ENCODE peak calls at places on chromosomes 11 and 22, in seven cellular contexts. L is bronchial epithelial cell; J is CD8-positive, alpha-beta T cell; Z is Caco-2; U is prostate gland; W is HL-60; T is tibial artery. E is an unnamed sample.

GRCh38 chr11:26626346-26626745 is 54.3 kb upstream of the MUC15 start:
- DNase-seq in L (peak), J (no peak), Z (no peak), U (no peak), W (no peak), T (no peak), E (no peak)

GRCh38 chr11:69382131-69383128 is 88.5 kb downstream of the MYEOV start:
- DNase-seq in L (no peak), J (no peak), Z (peak), U (no peak), W (peak), T (peak), E (no peak)

GRCh38 chr11:35515224-35515623 is 10.2 kb downstream of the PAMR1 start:
- DNase-seq in L (peak), J (no peak), Z (no peak), U (no peak), W (no peak), T (no peak), E (no peak)

GRCh38 chr22:24104307-24105017 is 76.8 kb upstream of the SUSD2 start:
- DNase-seq in L (no peak), J (no peak), Z (no peak), U (no peak), W (no peak), T (peak), E (no peak)

GRCh38 chr11:78570031-78570430 is 4.6 kb downstream of the NARS2 start:
- DNase-seq in L (no peak), J (no peak), Z (no peak), U (no peak), W (no peak), T (no peak), E (no peak)

GRCh38 chr11:26234451-26234850 is 97.5 kb upstream of the ANO3 start:
- DNase-seq in L (peak), J (no peak), Z (no peak), U (no peak), W (no peak), T (no peak), E (no peak)

GRCh38 chr22:26567610-26568009 is 22.3 kb downstream of the TPST2 start:
- DNase-seq in L (no peak), J (no peak), Z (no peak), U (no peak), W (no peak), T (no peak), E (no peak)

GRCh38 chr11:66478823-66479740 is 1.2 kb upstream of the DPP3 start:
- DNase-seq in L (peak), J (no peak), Z (peak), U (no peak), W (no peak), T (peak), E (peak)

GRCh38 chr11:84800755-84801346 is 826.3 kb downstream of the DLG2 start:
- DNase-seq in L (peak), J (no peak), Z (peak), U (no peak), W (no peak), T (no peak), E (peak)

GRCh38 chr11:78921517-78921916 is 346.9 kb upstream of the NARS2 start:
- DNase-seq in L (no peak), J (no peak), Z (no peak), U (no peak), W (no peak), T (no peak), E (no peak)

GRCh38 chr11:62611705-62612365 is 740 bp downstream of the EML3 start:
- DNase-seq in L (no peak), J (no peak), Z (no peak), U (no peak), W (no peak), T (peak), E (no peak)

GRCh38 chr22:19940536-19941364 is 822 bp upstream of the COMT start:
- DNase-seq in L (no peak), J (no peak), Z (no peak), U (no peak), W (no peak), T (no peak), E (no peak)

GRCh38 chr11:33869511-33870422 is 22.1 kb downstream of the LMO2 start:
- DNase-seq in L (peak), J (no peak), Z (no peak), U (no peak), W (peak), T (peak), E (no peak)

GRCh38 chr22:46914916-46915894 is 152.8 kb downstream of the TBC1D22A start:
- DNase-seq in L (no peak), J (no peak), Z (no peak), U (no peak), W (no peak), T (no peak), E (no peak)

GRCh38 chr11:62340269-62340901 is 3.1 kb downstream of the ASRGL1 start:
- DNase-seq in L (peak), J (peak), Z (peak), U (peak), W (peak), T (peak), E (no peak)

GRCh38 chr11:72643547-72643946 is 30.7 kb downstream of the PDE2A start:
- DNase-seq in L (peak), J (no peak), Z (no peak), U (no peak), W (no peak), T (peak), E (no peak)

GRCh38 chr11:12377824-12378593 is 638 bp downstream of the PARVA start:
- DNase-seq in L (peak), J (no peak), Z (peak), U (peak), W (no peak), T (peak), E (no peak)

GRCh38 chr11:73528877-73529530 is 68.9 kb downstream of the FAM168A start:
- DNase-seq in L (no peak), J (no peak), Z (no peak), U (no peak), W (no peak), T (no peak), E (no peak)

GRCh38 chr11:120108785-120109168 is 29.1 kb downstream of the TRIM29 start:
- DNase-seq in L (peak), J (no peak), Z (no peak), U (no peak), W (no peak), T (no peak), E (no peak)

GRCh38 chr22:32990187-32990586 is 68.0 kb downstream of the SYN3 start:
- DNase-seq in L (no peak), J (no peak), Z (no peak), U (no peak), W (no peak), T (no peak), E (no peak)

GRCh38 chr11:2707736-2708135 is 7.9 kb upstream of the KCNQ1OT1 start:
- DNase-seq in L (no peak), J (no peak), Z (no peak), U (no peak), W (no peak), T (no peak), E (no peak)

GRCh38 chr11:2708151-2708581 is 8.4 kb upstream of the KCNQ1OT1 start:
- DNase-seq in L (no peak), J (no peak), Z (no peak), U (peak), W (no peak), T (peak), E (no peak)

GRCh38 chr11:2711161-2711560 is 11.4 kb upstream of the KCNQ1OT1 start:
- DNase-seq in L (no peak), J (no peak), Z (no peak), U (no peak), W (peak), T (no peak), E (no peak)

GRCh38 chr11:2709429-2709828 is 9.6 kb upstream of the KCNQ1OT1 start:
- DNase-seq in L (no peak), J (no peak), Z (no peak), U (no peak), W (no peak), T (no peak), E (no peak)

GRCh38 chr11:2708757-2709281 is 9.0 kb upstream of the KCNQ1OT1 start:
- DNase-seq in L (no peak), J (no peak), Z (no peak), U (no peak), W (no peak), T (no peak), E (no peak)
- H3K4me3 ChIP-seq in L (no peak), J (no peak), Z (no peak), U (no peak), W (no peak), T (peak), E (no peak)

DNA sequence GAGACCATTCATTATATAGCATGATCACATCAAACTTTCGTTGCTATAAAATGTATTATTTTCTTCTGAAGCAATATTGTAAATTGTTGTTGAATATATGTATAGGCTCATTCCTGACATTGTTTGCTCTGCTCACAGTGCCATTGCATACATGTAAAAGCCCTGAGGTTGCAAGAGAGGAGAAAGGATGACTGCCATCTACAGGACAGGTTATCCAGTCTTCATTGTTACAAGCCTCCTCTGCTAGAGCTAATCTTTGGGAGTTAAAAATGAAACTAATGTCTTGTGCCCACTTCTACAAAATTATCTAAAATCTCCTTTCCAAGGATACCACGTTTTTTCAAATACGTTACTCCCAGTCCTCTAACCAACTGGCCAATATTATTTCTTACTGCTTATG is 16.4 kb upstream of the OR5AL1 start:
- DNase-seq in L (no peak), J (no peak), Z (no peak), U (no peak), W (no peak), T (no peak), E (no peak)
- TF ChIP-seq CTCF in L (no peak), J (no peak), Z (no peak), U (no peak), W (no peak), T (no peak), E (peak)

GRCh38 chr22:30045001-30045887 is 35.0 kb upstream of the HORMAD2 start:
- DNase-seq in L (no peak), J (no peak), Z (no peak), U (no peak), W (no peak), T (no peak), E (no peak)
- H3K4me3 ChIP-seq in L (no peak), J (no peak), Z (no peak), U (no peak), W (no peak), T (no peak), E (no peak)

GRCh38 chr11:46894506-46894905 is 23.8 kb downstream of the LRP4 start:
- DNase-seq in L (no peak), J (no peak), Z (no peak), U (no peak), W (no peak), T (no peak), E (no peak)

GRCh38 chr11:46894961-46895360 is 23.4 kb downstream of the LRP4 start:
- DNase-seq in L (no peak), J (no peak), Z (no peak), U (no peak), W (no peak), T (no peak), E (no peak)

GRCh38 chr11:46898396-46899095 is 19.8 kb downstream of the LRP4 start:
- DNase-seq in L (peak), J (no peak), Z (no peak), U (peak), W (no peak), T (no peak), E (peak)

GRCh38 chr11:46895821-46896220 is 22.5 kb downstream of the LRP4 start:
- DNase-seq in L (no peak), J (no peak), Z (no peak), U (peak), W (no peak), T (no peak), E (no peak)

DNA sequence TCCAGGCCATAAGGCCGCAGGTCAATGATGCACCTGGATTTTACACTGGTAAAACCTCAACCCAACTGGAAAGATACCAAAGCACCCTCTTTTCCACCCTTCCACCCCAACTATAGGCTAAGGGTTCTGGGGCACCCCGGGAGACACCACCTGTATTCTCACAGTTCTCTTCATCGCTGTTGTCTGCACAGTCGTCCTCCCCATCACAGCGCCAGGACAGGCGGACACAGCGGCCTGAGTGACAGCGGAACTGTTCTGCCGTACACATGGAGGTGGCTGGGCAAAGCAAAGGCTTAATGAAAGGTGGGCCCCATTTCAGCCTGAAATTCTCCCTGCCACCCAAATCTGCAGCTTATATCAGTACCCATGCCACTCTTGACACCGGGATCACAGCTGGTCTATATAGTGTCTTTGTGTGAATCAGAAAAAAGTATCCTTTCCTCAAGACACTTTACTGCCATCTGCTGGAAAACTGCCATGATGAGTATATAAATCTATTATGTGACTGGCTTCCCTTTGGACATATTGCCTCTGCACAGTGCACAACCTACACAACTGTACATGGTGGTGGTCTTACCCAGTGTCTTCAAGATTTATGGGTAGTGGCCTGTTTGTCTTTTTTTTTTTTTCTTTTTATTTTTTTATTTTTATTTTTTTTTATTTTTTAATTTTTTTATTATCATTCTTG is 21.5 kb downstream of the LRP4 start:
- DNase-seq in L (peak), J (no peak), Z (no peak), U (no peak), W (peak), T (no peak), E (peak)
- TF ChIP-seq CTCF in L (peak), J (no peak), Z (peak), U (no peak), W (peak), T (no peak), E (no peak)

E was measured in LNCaP clone FGC.